ENCODE peak calls at places on chromosome 5, in five cellular contexts. One of them, this sample, is unnamed.

GRCh38 chr5:160685695-160686094 is 166.3 kb downstream of the ATP10B start:
- DNase-seq in HepG2: peak
- DNase-seq in GM23338: peak
- DNase-seq in A549: peak
- DNase-seq in GM12878: peak
- DNase-seq in this sample: peak

GRCh38 chr5:57495688-57496087 is 13.1 kb upstream of the ACTBL2 start:
- DNase-seq in HepG2: no peak
- DNase-seq in GM23338: peak
- DNase-seq in A549: no peak
- DNase-seq in GM12878: no peak
- DNase-seq in this sample: no peak

GRCh38 chr5:61167382-61167781 is 5.1 kb upstream of the SMIM15 start:
- DNase-seq in HepG2: no peak
- DNase-seq in GM23338: peak
- DNase-seq in A549: peak
- DNase-seq in GM12878: no peak
- DNase-seq in this sample: no peak

GRCh38 chr5:42745426-42745825 is 11.2 kb upstream of the CCDC152 start:
- DNase-seq in HepG2: peak
- DNase-seq in GM23338: peak
- DNase-seq in A549: peak
- DNase-seq in GM12878: no peak
- DNase-seq in this sample: peak

GRCh38 chr5:169914766-169915165 is 65.5 kb downstream of the INSYN2B start:
- DNase-seq in HepG2: no peak
- DNase-seq in GM23338: peak
- DNase-seq in A549: no peak
- DNase-seq in GM12878: no peak
- DNase-seq in this sample: no peak

GRCh38 chr5:74895906-74896305 is 29.7 kb upstream of the FAM169A start:
- DNase-seq in HepG2: no peak
- DNase-seq in GM23338: no peak
- DNase-seq in A549: peak
- DNase-seq in GM12878: no peak
- DNase-seq in this sample: no peak

GRCh38 chr5:93611900-93612898 is 29.2 kb downstream of the NR2F1 start:
- DNase-seq in HepG2: no peak
- DNase-seq in GM23338: peak
- DNase-seq in A549: peak
- DNase-seq in GM12878: no peak
- DNase-seq in this sample: no peak

GRCh38 chr5:170020423-170020822 is 40.1 kb upstream of the INSYN2B start:
- DNase-seq in HepG2: no peak
- DNase-seq in GM23338: no peak
- DNase-seq in A549: no peak
- DNase-seq in GM12878: no peak
- DNase-seq in this sample: no peak

GRCh38 chr5:163434410-163434866 is 3.0 kb upstream of the CCNG1 start:
- DNase-seq in HepG2: no peak
- DNase-seq in GM23338: no peak
- DNase-seq in A549: peak
- DNase-seq in GM12878: no peak
- DNase-seq in this sample: peak

GRCh38 chr5:168947212-168947868 is 353.6 kb downstream of the SLIT3 start:
- DNase-seq in HepG2: peak
- DNase-seq in GM23338: peak
- DNase-seq in A549: peak
- DNase-seq in GM12878: no peak
- DNase-seq in this sample: peak

GRCh38 chr5:113043491-113043931 is 66.9 kb downstream of the DCP2 start:
- DNase-seq in HepG2: peak
- DNase-seq in GM23338: peak
- DNase-seq in A549: no peak
- DNase-seq in GM12878: no peak
- DNase-seq in this sample: peak

GRCh38 chr5:170537451-170538095 is 33.8 kb downstream of the KCNIP1 start:
- DNase-seq in HepG2: no peak
- DNase-seq in GM23338: no peak
- DNase-seq in A549: no peak
- DNase-seq in GM12878: no peak
- DNase-seq in this sample: no peak

GRCh38 chr5:72187388-72188070 is 80.3 kb downstream of the MAP1B start:
- DNase-seq in HepG2: no peak
- DNase-seq in GM23338: no peak
- DNase-seq in A549: no peak
- DNase-seq in GM12878: no peak
- DNase-seq in this sample: peak

GRCh38 chr5:109907751-109908150 is 218.0 kb downstream of the MAN2A1 start:
- DNase-seq in HepG2: no peak
- DNase-seq in GM23338: no peak
- DNase-seq in A549: no peak
- DNase-seq in GM12878: no peak
- DNase-seq in this sample: no peak

GRCh38 chr5:44974813-44975212 is 166.1 kb downstream of the MRPS30 start:
- DNase-seq in HepG2: no peak
- DNase-seq in GM23338: no peak
- DNase-seq in A549: no peak
- DNase-seq in GM12878: no peak
- DNase-seq in this sample: no peak

GRCh38 chr5:164191240-164191639 is 685.8 kb downstream of the MAT2B start:
- DNase-seq in HepG2: peak
- DNase-seq in GM23338: no peak
- DNase-seq in A549: no peak
- DNase-seq in GM12878: no peak
- DNase-seq in this sample: no peak

GRCh38 chr5:33311893-33312292 is 128.9 kb upstream of the TARS1 start:
- DNase-seq in HepG2: no peak
- DNase-seq in GM23338: no peak
- DNase-seq in A549: peak
- DNase-seq in GM12878: no peak
- DNase-seq in this sample: no peak

GRCh38 chr5:132095077-132095744 is 21.6 kb downstream of the CSF2 start:
- DNase-seq in HepG2: no peak
- DNase-seq in GM23338: no peak
- DNase-seq in A549: no peak
- DNase-seq in GM12878: no peak
- DNase-seq in this sample: no peak

GRCh38 chr5:14293279-14293678 is 150.1 kb downstream of the TRIO start:
- DNase-seq in HepG2: no peak
- DNase-seq in GM23338: no peak
- DNase-seq in A549: no peak
- DNase-seq in GM12878: no peak
- DNase-seq in this sample: no peak

GRCh38 chr5:138502121-138502520 is 36.8 kb downstream of the EGR1 start:
- DNase-seq in HepG2: no peak
- DNase-seq in GM23338: no peak
- DNase-seq in A549: no peak
- DNase-seq in GM12878: no peak
- DNase-seq in this sample: no peak

GRCh38 chr5:80300125-80300524 is 19.7 kb upstream of the SPZ1 start:
- DNase-seq in HepG2: no peak
- DNase-seq in GM23338: no peak
- DNase-seq in A549: no peak
- DNase-seq in GM12878: no peak
- DNase-seq in this sample: no peak

GRCh38 chr5:151811593-151812321 is 40.0 kb downstream of the G3BP1 start:
- DNase-seq in HepG2: no peak
- DNase-seq in GM23338: no peak
- DNase-seq in A549: no peak
- DNase-seq in GM12878: no peak
- DNase-seq in this sample: no peak

GRCh38 chr5:179895861-179896260 is 11.8 kb downstream of the TBC1D9B start:
- DNase-seq in HepG2: no peak
- DNase-seq in GM23338: no peak
- DNase-seq in A549: no peak
- DNase-seq in GM12878: no peak
- DNase-seq in this sample: no peak

GRCh38 chr5:42756630-42757601 is at the start of gene CCDC152:
- DNase-seq in HepG2: no peak
- DNase-seq in GM23338: peak
- DNase-seq in A549: no peak
- DNase-seq in GM12878: no peak
- DNase-seq in this sample: peak

GRCh38 chr5:32329395-32329834 is 16.7 kb upstream of the MTMR12 start:
- DNase-seq in HepG2: peak
- DNase-seq in GM23338: peak
- DNase-seq in A549: peak
- DNase-seq in GM12878: no peak
- DNase-seq in this sample: peak

GRCh38 chr5:34474573-34475021 is 181.5 kb upstream of the RAI14 start:
- DNase-seq in HepG2: peak
- DNase-seq in GM23338: peak
- DNase-seq in A549: peak
- DNase-seq in GM12878: no peak
- DNase-seq in this sample: peak

GRCh38 chr5:8209500-8209899 is 340.6 kb downstream of the MTRR start:
- DNase-seq in HepG2: no peak
- DNase-seq in GM23338: no peak
- DNase-seq in A549: no peak
- DNase-seq in GM12878: no peak
- DNase-seq in this sample: no peak
- TF ChIP-seq JUNB in HepG2: no peak
- TF ChIP-seq JUNB in GM23338: no peak
- TF ChIP-seq JUNB in A549: no peak
- TF ChIP-seq JUNB in GM12878: no peak
- TF ChIP-seq JUNB in this sample: no peak

GRCh38 chr5:122352331-122352730 is 40.3 kb downstream of the SNCAIP start:
- DNase-seq in HepG2: no peak
- DNase-seq in GM23338: no peak
- DNase-seq in A549: no peak
- DNase-seq in GM12878: no peak
- DNase-seq in this sample: no peak
- TF ChIP-seq JUNB in HepG2: no peak
- TF ChIP-seq JUNB in GM23338: no peak
- TF ChIP-seq JUNB in A549: no peak
- TF ChIP-seq JUNB in GM12878: no peak
- TF ChIP-seq JUNB in this sample: no peak

GRCh38 chr5:1537166-1538154 is 13.7 kb upstream of the LPCAT1 start:
- DNase-seq in HepG2: no peak
- DNase-seq in GM23338: no peak
- DNase-seq in A549: no peak
- DNase-seq in GM12878: no peak
- DNase-seq in this sample: no peak

GRCh38 chr5:1540831-1541661 is 17.3 kb upstream of the LPCAT1 start:
- DNase-seq in HepG2: no peak
- DNase-seq in GM23338: no peak
- DNase-seq in A549: no peak
- DNase-seq in GM12878: no peak
- DNase-seq in this sample: no peak

GRCh38 chr5:1538276-1538675 is 14.5 kb upstream of the LPCAT1 start:
- DNase-seq in HepG2: no peak
- DNase-seq in GM23338: no peak
- DNase-seq in A549: no peak
- DNase-seq in GM12878: no peak
- DNase-seq in this sample: no peak

GRCh38 chr5:1540166-1540565 is 16.4 kb upstream of the LPCAT1 start:
- DNase-seq in HepG2: no peak
- DNase-seq in GM23338: no peak
- DNase-seq in A549: no peak
- DNase-seq in GM12878: no peak
- DNase-seq in this sample: no peak

DNA sequence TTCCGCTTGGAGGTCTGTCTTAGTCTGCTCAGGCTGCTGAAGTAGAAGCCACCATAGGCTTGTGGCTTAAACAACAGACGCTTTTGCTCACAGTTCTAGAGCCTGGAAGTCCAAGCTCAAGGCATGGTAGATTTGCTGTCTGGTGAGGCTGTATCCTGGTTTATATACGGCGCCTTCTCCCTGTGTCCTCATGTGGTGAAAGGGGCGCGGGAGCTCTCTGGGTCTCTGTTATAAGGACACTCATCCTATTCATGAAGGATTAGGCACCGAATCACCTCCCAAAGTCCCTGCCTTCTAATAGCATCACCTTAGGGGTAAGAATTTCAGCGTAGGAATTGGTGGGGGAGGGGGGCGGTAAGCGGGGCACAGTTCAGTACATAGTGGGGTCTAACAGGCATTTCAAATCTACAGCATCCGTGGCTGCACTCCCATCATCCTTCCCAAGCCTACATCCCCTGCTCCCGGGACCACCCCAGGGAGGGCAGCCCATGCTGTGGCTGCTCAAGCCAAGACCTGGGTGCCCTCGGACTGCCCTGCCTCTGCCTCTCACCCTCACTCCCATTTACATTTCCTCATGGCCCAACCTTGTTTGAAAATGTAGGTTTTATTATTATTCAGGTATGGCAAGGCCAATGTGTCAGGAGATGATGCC is 15.1 kb upstream of the LPCAT1 start:
- DNase-seq in HepG2: no peak
- DNase-seq in GM23338: no peak
- DNase-seq in A549: no peak
- DNase-seq in GM12878: no peak
- DNase-seq in this sample: no peak
- TF ChIP-seq JUNB in HepG2: no peak
- TF ChIP-seq JUNB in GM23338: no peak
- TF ChIP-seq JUNB in A549: no peak
- TF ChIP-seq JUNB in GM12878: no peak
- TF ChIP-seq JUNB in this sample: no peak

GRCh38 chr5:129097498-129098296 is 3.1 kb downstream of the ISOC1 start:
- DNase-seq in HepG2: no peak
- DNase-seq in GM23338: no peak
- DNase-seq in A549: no peak
- DNase-seq in GM12878: no peak
- DNase-seq in this sample: no peak

GRCh38 chr5:129094924-129095797 is 612 bp downstream of the ISOC1 start:
- DNase-seq in HepG2: peak
- DNase-seq in GM23338: peak
- DNase-seq in A549: peak
- DNase-seq in GM12878: peak
- DNase-seq in this sample: peak

GRCh38 chr5:129098488-129099183 is 4.1 kb downstream of the ISOC1 start:
- DNase-seq in HepG2: no peak
- DNase-seq in GM23338: no peak
- DNase-seq in A549: no peak
- DNase-seq in GM12878: no peak
- DNase-seq in this sample: peak

GRCh38 chr5:129094087-129094923 is at the start of gene ISOC1:
- DNase-seq in HepG2: peak
- DNase-seq in GM23338: peak
- DNase-seq in A549: peak
- DNase-seq in GM12878: peak
- DNase-seq in this sample: peak

DNA sequence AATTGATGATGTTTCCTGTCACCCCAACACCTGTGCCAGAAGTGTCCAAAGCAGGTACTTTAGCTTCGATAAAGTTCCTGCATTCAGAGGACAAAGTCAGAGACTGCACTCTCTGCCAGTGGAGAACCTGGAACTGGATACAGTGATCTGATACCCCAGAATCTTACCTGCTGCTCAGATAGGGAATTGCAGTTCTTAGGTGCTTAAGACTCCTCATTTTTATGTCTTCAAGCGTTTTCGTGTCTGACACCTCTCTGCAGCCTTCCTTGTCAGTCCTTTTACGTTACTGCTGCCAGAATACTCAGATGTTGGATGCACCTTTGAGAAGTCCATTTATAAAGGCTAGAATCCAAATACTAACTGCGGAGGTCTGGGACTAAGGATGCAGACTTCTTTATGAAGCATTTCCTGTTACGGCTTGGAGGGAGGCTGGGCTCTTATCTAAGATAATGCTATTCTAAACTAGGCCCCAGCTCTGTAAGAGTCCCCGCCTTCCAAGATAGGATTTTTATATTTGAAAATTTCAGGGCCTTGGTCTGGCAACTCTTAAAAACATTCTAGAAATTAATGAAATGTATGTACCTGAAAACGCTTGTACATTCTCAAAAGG is 1.9 kb downstream of the ISOC1 start:
- DNase-seq in HepG2: no peak
- DNase-seq in GM23338: peak
- DNase-seq in A549: peak
- DNase-seq in GM12878: no peak
- DNase-seq in this sample: peak
- TF ChIP-seq JUNB in HepG2: no peak
- TF ChIP-seq JUNB in GM23338: no peak
- TF ChIP-seq JUNB in A549: no peak
- TF ChIP-seq JUNB in GM12878: no peak
- TF ChIP-seq JUNB in this sample: no peak